ENCODE peak calls at places on chromosome 12, in ten cellular contexts. H is NCI-H1105 treated with DMSO at 0.1 percent for 48 hours, J is AG10803, Q is frontal cortex, C is hippocampal formation, Y is NCI-H1092 treated with DMSO at 0.1 percent for 48 hours, X is D721Med, R is sigmoid colon, N is bronchial epithelial cell, G is dorsolateral prefrontal cortex. S is an unnamed sample.

GRCh38 chr12:80320121-80320678 is 123.8 kb upstream of the PTPRQ start:
- DNase-seq in H (no peak), J (no peak), Q (no peak), C (no peak), Y (no peak), X (no peak), R (no peak), N (no peak), G (no peak), S (no peak)

GRCh38 chr12:25690996-25691864 is 138.1 kb upstream of the LMNTD1 start:
- DNase-seq in H (no peak), J (no peak), Q (no peak), C (no peak), Y (no peak), X (no peak), R (no peak), N (no peak), G (no peak), S (no peak)

GRCh38 chr12:70449074-70449757 is 83.1 kb downstream of the KCNMB4 start:
- DNase-seq in H (no peak), J (no peak), Q (no peak), C (no peak), Y (no peak), X (no peak), R (no peak), N (peak), G (no peak), S (no peak)

GRCh38 chr12:58540480-58541299 is 379.6 kb downstream of the LRIG3 start:
- DNase-seq in H (peak), J (peak), Q (no peak), C (peak), Y (peak), X (no peak), R (peak), N (peak), G (peak), S (peak)

GRCh38 chr12:54725233-54725843 is 77.2 kb upstream of the DCD start:
- DNase-seq in H (peak), J (peak), Q (no peak), C (no peak), Y (peak), X (no peak), R (no peak), N (peak), G (no peak), S (no peak)

GRCh38 chr12:120301962-120302815 is at the start of gene SIRT4:
- DNase-seq in H (peak), J (peak), Q (peak), C (peak), Y (peak), X (peak), R (peak), N (peak), G (peak), S (peak)

GRCh38 chr12:132477009-132477702 is 12.8 kb upstream of the FBRSL1 start:
- DNase-seq in H (no peak), J (no peak), Q (no peak), C (no peak), Y (no peak), X (no peak), R (no peak), N (no peak), G (no peak), S (no peak)

GRCh38 chr12:4044736-4045432 is 171.7 kb upstream of the PARP11 start:
- DNase-seq in H (no peak), J (no peak), Q (no peak), C (no peak), Y (no peak), X (no peak), R (no peak), N (no peak), G (no peak), S (no peak)

GRCh38 chr12:48678561-48679185 is 3.4 kb downstream of the KANSL2 start:
- DNase-seq in H (no peak), J (no peak), Q (no peak), C (no peak), Y (no peak), X (no peak), R (no peak), N (no peak), G (no peak), S (no peak)

GRCh38 chr12:71214511-71215285 is 56.9 kb upstream of the TSPAN8 start:
- DNase-seq in H (no peak), J (no peak), Q (no peak), C (no peak), Y (no peak), X (no peak), R (no peak), N (no peak), G (no peak), S (no peak)

GRCh38 chr12:7190268-7191055 is 976 bp downstream of the PEX5 start:
- DNase-seq in H (peak), J (peak), Q (peak), C (peak), Y (peak), X (no peak), R (peak), N (no peak), G (peak), S (no peak)

GRCh38 chr12:51827925-51828818 is 20.3 kb downstream of the FIGNL2 start:
- DNase-seq in H (no peak), J (peak), Q (no peak), C (no peak), Y (no peak), X (no peak), R (no peak), N (peak), G (no peak), S (no peak)

GRCh38 chr12:89225808-89226368 is 126.4 kb downstream of the DUSP6 start:
- DNase-seq in H (no peak), J (peak), Q (no peak), C (no peak), Y (no peak), X (no peak), R (no peak), N (peak), G (no peak), S (peak)

GRCh38 chr12:116366456-116366776 is 88.9 kb upstream of the MED13L start:
- DNase-seq in H (peak), J (no peak), Q (no peak), C (no peak), Y (peak), X (no peak), R (peak), N (no peak), G (no peak), S (peak)

GRCh38 chr12:75666126-75666979 is 154.9 kb upstream of the KRR1 start:
- DNase-seq in H (no peak), J (peak), Q (no peak), C (no peak), Y (no peak), X (no peak), R (no peak), N (peak), G (no peak), S (no peak)

GRCh38 chr12:46770501-46771183 is 55.2 kb downstream of the SLC38A4 start:
- DNase-seq in H (no peak), J (peak), Q (no peak), C (no peak), Y (no peak), X (no peak), R (no peak), N (no peak), G (no peak), S (peak)

GRCh38 chr12:96886998-96887677 is 19.9 kb upstream of the NEDD1 start:
- DNase-seq in H (no peak), J (peak), Q (no peak), C (no peak), Y (no peak), X (no peak), R (no peak), N (no peak), G (no peak), S (no peak)